ENCODE peak calls at places on chromosome 12, in nine cellular contexts. Z, A, B, H, N, Y, K, S and I are unnamed samples.

GRCh38 chr12:24861751-24862575 is 86.9 kb downstream of the BCAT1 start:
- DNase-seq in H (no peak), N (no peak), Y (peak; percentile 72), S (peak; percentile 68), Z (no peak), K (peak; percentile 88), A (no peak), B (no peak), I (no peak)

GRCh38 chr12:121894633-121895032 is 6.0 kb downstream of the PSMD9 start:
- DNase-seq in Y (peak; percentile 22), S (peak; percentile 27), K (peak; percentile 41), A (peak; percentile 73), B (no peak), Z (peak; percentile 69), H (peak; percentile 30), N (no peak), I (no peak)

GRCh38 chr12:54024127-54024526 is 4.1 kb upstream of the HOXC6 start:
- DNase-seq in S (no peak), B (no peak), N (peak; percentile 63), H (no peak), K (no peak), Z (no peak), A (peak; percentile 65), Y (no peak), I (no peak)

GRCh38 chr12:45681469-45681868 is 48.0 kb upstream of the ARID2 start:
- DNase-seq in N (no peak), A (no peak), H (no peak), B (no peak), K (no peak), Y (no peak), Z (no peak), S (no peak), I (no peak)

GRCh38 chr12:32305163-32305562 is 94.2 kb upstream of the FGD4 start:
- DNase-seq in N (no peak), A (no peak), S (no peak), K (no peak), Y (peak; percentile 61), Z (no peak), B (no peak), H (no peak), I (no peak)

GRCh38 chr12:92162079-92162478 is 16.4 kb upstream of the BTG1 start:
- DNase-seq in N (no peak), B (no peak), K (no peak), S (no peak), Z (no peak), Y (no peak), H (no peak), A (no peak), I (no peak)

GRCh38 chr12:32918890-32919791 is 22.6 kb upstream of the PKP2 start:
- DNase-seq in H (no peak), B (no peak), S (peak; percentile 80), A (peak; percentile 76), Y (peak; percentile 21), K (peak; percentile 97), N (no peak), Z (no peak), I (peak; percentile 26)

GRCh38 chr12:122064780-122065588 is 13.6 kb upstream of the MLXIP start:
- DNase-seq in N (peak; percentile 95), B (no peak), Y (no peak), S (peak; percentile 91), Z (peak; percentile 85), K (peak; percentile 80), A (no peak), H (peak; percentile 51), I (no peak)

GRCh38 chr12:101743724-101744472 is 4.6 kb upstream of the SYCP3 start:
- DNase-seq in Z (no peak), N (no peak), H (no peak), S (no peak), A (no peak), Y (peak; percentile 88), K (no peak), B (peak; percentile 33), I (peak; percentile 28)

GRCh38 chr12:2582631-2583616 is 211.8 kb upstream of the FKBP4 start:
- DNase-seq in Y (peak; percentile 68), K (peak; percentile 8), B (peak; percentile 86), Z (peak; percentile 82), S (no peak), A (peak; percentile 83), H (peak; percentile 79), N (peak; percentile 80), I (peak; percentile 81)
- TF ChIP-seq CTCF in Y (peak; percentile 82), K (peak; percentile 38), B (peak; percentile 96), Z (peak; percentile 87), S (peak; percentile 60), A (peak; percentile 91), H (peak; percentile 91), N (peak; percentile 97), I (peak; percentile 88)

GRCh38 chr12:42145552-42146215 is 1.0 kb upstream of the GXYLT1 start:
- DNase-seq in K (no peak), N (no peak), Z (no peak), S (no peak), B (no peak), H (no peak), Y (peak; percentile 8), A (peak; percentile 68), I (no peak)
- TF ChIP-seq CTCF in K (no peak), N (no peak), Z (no peak), S (no peak), B (peak; percentile 16), H (no peak), Y (no peak), A (peak; percentile 58), I (no peak)

GRCh38 chr12:120381752-120382419 is 12.9 kb upstream of the MSI1 start:
- DNase-seq in Z (no peak), Y (no peak), H (no peak), K (peak; percentile 59), N (no peak), S (peak; percentile 47), A (no peak), B (no peak), I (no peak)
- TF ChIP-seq CTCF in Z (no peak), Y (no peak), H (no peak), K (no peak), N (no peak), S (no peak), A (no peak), B (no peak), I (no peak)

GRCh38 chr12:70577283-70577634 is 60.0 kb downstream of the PTPRB start:
- DNase-seq in N (no peak), Z (no peak), A (no peak), S (no peak), H (no peak), Y (no peak), K (no peak), B (no peak), I (no peak)
- TF ChIP-seq CTCF in N (no peak), Z (no peak), A (no peak), S (no peak), H (no peak), Y (no peak), K (no peak), B (no peak), I (no peak)

GRCh38 chr12:106819991-106820390 is 45.5 kb downstream of the RIC8B start:
- DNase-seq in A (no peak), H (no peak), S (no peak), B (no peak), N (no peak), K (no peak), Y (no peak), Z (no peak), I (no peak)
- TF ChIP-seq CTCF in A (no peak), H (no peak), S (no peak), B (no peak), N (no peak), K (no peak), Y (no peak), Z (no peak), I (no peak)

GRCh38 chr12:80472912-80473500 is 29.0 kb downstream of the PTPRQ start:
- DNase-seq in K (peak; percentile 72), Z (no peak), S (peak; percentile 76), H (peak; percentile 17), B (peak; percentile 26), N (no peak), A (peak; percentile 68), Y (peak; percentile 70), I (peak; percentile 21)
- TF ChIP-seq CTCF in K (peak; percentile 65), Z (peak; percentile 15), S (peak; percentile 66), H (no peak), B (peak; percentile 57), N (peak; percentile 29), A (peak; percentile 63), Y (peak; percentile 52), I (peak; percentile 47)

GRCh38 chr12:123498126-123498825 is 35.2 kb downstream of the RILPL1 start:
- DNase-seq in N (no peak), Z (no peak), K (no peak), B (no peak), S (no peak), A (no peak), Y (peak; percentile 51), H (no peak), I (no peak)
- TF ChIP-seq CTCF in N (no peak), Z (no peak), K (no peak), B (no peak), S (no peak), A (peak; percentile 23), Y (no peak), H (no peak), I (no peak)